ENCODE peak calls at places on chromosomes 16 and 17, in seven cellular contexts. One of them, this sample, is unnamed.
A peak's percentile ranks its signal among the peaks of the same experiment; 100 is the strongest.

GRCh38 chr16:86016201-86016965 is 117.4 kb downstream of the IRF8 start:
- DNase-seq in activated T-helper 1 cell treated with anti-CD3 and anti-CD28 coated beads, Interleukin-12 subunit alpha, Interleukin-12 subunit beta, Interleukin-2, Interleukin-4 antibody, amounts not matched to agents 30 ng/mL and 10 ng/mL and 1 ng/mL, durations not matched to agents 14 hours and 24 hours and 36 hours: peak; percentile 10
- DNase-seq in stimulated activated CD4-positive, alpha-beta T cell treated with anti-CD3 and anti-CD28 coated beads, Interleukin-2, amount 100 ng/mL, for 4 hours: peak; percentile 17
- DNase-seq in HEK293T: peak; percentile 73
- DNase-seq in bronchial epithelial cell: peak; percentile 54
- DNase-seq in effector memory CD4-positive, alpha-beta T cell: peak; percentile 6
- DNase-seq in hypothalamus: no peak
- DNase-seq in this sample: peak; percentile 41

GRCh38 chr16:56311208-56312027 is 113.9 kb downstream of the AMFR start:
- DNase-seq in hypothalamus: no peak
- DNase-seq in stimulated activated CD4-positive, alpha-beta T cell treated with anti-CD3 and anti-CD28 coated beads, Interleukin-2, amount 100 ng/mL, for 4 hours: no peak
- DNase-seq in effector memory CD4-positive, alpha-beta T cell: no peak
- DNase-seq in HEK293T: no peak
- DNase-seq in bronchial epithelial cell: no peak
- DNase-seq in activated T-helper 1 cell treated with anti-CD3 and anti-CD28 coated beads, Interleukin-12 subunit alpha, Interleukin-12 subunit beta, Interleukin-2, Interleukin-4 antibody, amounts not matched to agents 30 ng/mL and 10 ng/mL and 1 ng/mL, durations not matched to agents 14 hours and 24 hours and 36 hours: no peak
- DNase-seq in this sample: no peak

GRCh38 chr17:33052856-33053255 is 61.2 kb downstream of the SPACA3 start:
- DNase-seq in HEK293T: no peak
- DNase-seq in effector memory CD4-positive, alpha-beta T cell: no peak
- DNase-seq in stimulated activated CD4-positive, alpha-beta T cell treated with anti-CD3 and anti-CD28 coated beads, Interleukin-2, amount 100 ng/mL, for 4 hours: no peak
- DNase-seq in bronchial epithelial cell: peak; percentile 20
- DNase-seq in activated T-helper 1 cell treated with anti-CD3 and anti-CD28 coated beads, Interleukin-12 subunit alpha, Interleukin-12 subunit beta, Interleukin-2, Interleukin-4 antibody, amounts not matched to agents 30 ng/mL and 10 ng/mL and 1 ng/mL, durations not matched to agents 14 hours and 24 hours and 36 hours: no peak
- DNase-seq in hypothalamus: no peak
- DNase-seq in this sample: no peak

GRCh38 chr17:21190078-21190477 is 23.9 kb downstream of the TMEM11 start:
- DNase-seq in hypothalamus: no peak
- DNase-seq in HEK293T: no peak
- DNase-seq in stimulated activated CD4-positive, alpha-beta T cell treated with anti-CD3 and anti-CD28 coated beads, Interleukin-2, amount 100 ng/mL, for 4 hours: no peak
- DNase-seq in bronchial epithelial cell: no peak
- DNase-seq in effector memory CD4-positive, alpha-beta T cell: no peak
- DNase-seq in activated T-helper 1 cell treated with anti-CD3 and anti-CD28 coated beads, Interleukin-12 subunit alpha, Interleukin-12 subunit beta, Interleukin-2, Interleukin-4 antibody, amounts not matched to agents 30 ng/mL and 10 ng/mL and 1 ng/mL, durations not matched to agents 14 hours and 24 hours and 36 hours: no peak
- DNase-seq in this sample: no peak

GRCh38 chr16:3490911-3491629 is 4.2 kb downstream of the C16orf90 start:
- DNase-seq in bronchial epithelial cell: no peak
- DNase-seq in hypothalamus: no peak
- DNase-seq in HEK293T: no peak
- DNase-seq in activated T-helper 1 cell treated with anti-CD3 and anti-CD28 coated beads, Interleukin-12 subunit alpha, Interleukin-12 subunit beta, Interleukin-2, Interleukin-4 antibody, amounts not matched to agents 30 ng/mL and 10 ng/mL and 1 ng/mL, durations not matched to agents 14 hours and 24 hours and 36 hours: no peak
- DNase-seq in stimulated activated CD4-positive, alpha-beta T cell treated with anti-CD3 and anti-CD28 coated beads, Interleukin-2, amount 100 ng/mL, for 4 hours: no peak
- DNase-seq in effector memory CD4-positive, alpha-beta T cell: no peak
- DNase-seq in this sample: no peak

GRCh38 chr16:55760665-55761035 is 72.2 kb downstream of the CES1 start:
- DNase-seq in stimulated activated CD4-positive, alpha-beta T cell treated with anti-CD3 and anti-CD28 coated beads, Interleukin-2, amount 100 ng/mL, for 4 hours: no peak
- DNase-seq in effector memory CD4-positive, alpha-beta T cell: no peak
- DNase-seq in activated T-helper 1 cell treated with anti-CD3 and anti-CD28 coated beads, Interleukin-12 subunit alpha, Interleukin-12 subunit beta, Interleukin-2, Interleukin-4 antibody, amounts not matched to agents 30 ng/mL and 10 ng/mL and 1 ng/mL, durations not matched to agents 14 hours and 24 hours and 36 hours: no peak
- DNase-seq in hypothalamus: no peak
- DNase-seq in bronchial epithelial cell: no peak
- DNase-seq in HEK293T: no peak
- DNase-seq in this sample: no peak

GRCh38 chr16:89759742-89760366 is 38.5 kb downstream of the ZNF276 start:
- DNase-seq in hypothalamus: no peak
- DNase-seq in bronchial epithelial cell: no peak
- DNase-seq in activated T-helper 1 cell treated with anti-CD3 and anti-CD28 coated beads, Interleukin-12 subunit alpha, Interleukin-12 subunit beta, Interleukin-2, Interleukin-4 antibody, amounts not matched to agents 30 ng/mL and 10 ng/mL and 1 ng/mL, durations not matched to agents 14 hours and 24 hours and 36 hours: no peak
- DNase-seq in stimulated activated CD4-positive, alpha-beta T cell treated with anti-CD3 and anti-CD28 coated beads, Interleukin-2, amount 100 ng/mL, for 4 hours: no peak
- DNase-seq in HEK293T: no peak
- DNase-seq in effector memory CD4-positive, alpha-beta T cell: peak; percentile 31
- DNase-seq in this sample: no peak

GRCh38 chr16:49527621-49528020 is 154.0 kb downstream of the C16orf78 start:
- DNase-seq in bronchial epithelial cell: no peak
- DNase-seq in stimulated activated CD4-positive, alpha-beta T cell treated with anti-CD3 and anti-CD28 coated beads, Interleukin-2, amount 100 ng/mL, for 4 hours: no peak
- DNase-seq in HEK293T: no peak
- DNase-seq in effector memory CD4-positive, alpha-beta T cell: no peak
- DNase-seq in activated T-helper 1 cell treated with anti-CD3 and anti-CD28 coated beads, Interleukin-12 subunit alpha, Interleukin-12 subunit beta, Interleukin-2, Interleukin-4 antibody, amounts not matched to agents 30 ng/mL and 10 ng/mL and 1 ng/mL, durations not matched to agents 14 hours and 24 hours and 36 hours: no peak
- DNase-seq in hypothalamus: no peak
- DNase-seq in this sample: no peak

GRCh38 chr17:19447085-19447583 is 36.1 kb downstream of the RNF112 start:
- DNase-seq in activated T-helper 1 cell treated with anti-CD3 and anti-CD28 coated beads, Interleukin-12 subunit alpha, Interleukin-12 subunit beta, Interleukin-2, Interleukin-4 antibody, amounts not matched to agents 30 ng/mL and 10 ng/mL and 1 ng/mL, durations not matched to agents 14 hours and 24 hours and 36 hours: peak; percentile 50
- DNase-seq in bronchial epithelial cell: peak; percentile 60
- DNase-seq in HEK293T: peak; percentile 75
- DNase-seq in hypothalamus: peak; percentile 34
- DNase-seq in effector memory CD4-positive, alpha-beta T cell: peak; percentile 44
- DNase-seq in stimulated activated CD4-positive, alpha-beta T cell treated with anti-CD3 and anti-CD28 coated beads, Interleukin-2, amount 100 ng/mL, for 4 hours: peak; percentile 58
- DNase-seq in this sample: peak; percentile 39

GRCh38 chr17:83186751-83187421 is 107.5 kb downstream of the METRNL start:
- DNase-seq in stimulated activated CD4-positive, alpha-beta T cell treated with anti-CD3 and anti-CD28 coated beads, Interleukin-2, amount 100 ng/mL, for 4 hours: no peak
- DNase-seq in bronchial epithelial cell: no peak
- DNase-seq in activated T-helper 1 cell treated with anti-CD3 and anti-CD28 coated beads, Interleukin-12 subunit alpha, Interleukin-12 subunit beta, Interleukin-2, Interleukin-4 antibody, amounts not matched to agents 30 ng/mL and 10 ng/mL and 1 ng/mL, durations not matched to agents 14 hours and 24 hours and 36 hours: no peak
- DNase-seq in hypothalamus: no peak
- DNase-seq in effector memory CD4-positive, alpha-beta T cell: no peak
- DNase-seq in HEK293T: no peak
- DNase-seq in this sample: no peak

GRCh38 chr17:3732171-3732570 is 8.5 kb downstream of the HASPIN start:
- DNase-seq in activated T-helper 1 cell treated with anti-CD3 and anti-CD28 coated beads, Interleukin-12 subunit alpha, Interleukin-12 subunit beta, Interleukin-2, Interleukin-4 antibody, amounts not matched to agents 30 ng/mL and 10 ng/mL and 1 ng/mL, durations not matched to agents 14 hours and 24 hours and 36 hours: no peak
- DNase-seq in stimulated activated CD4-positive, alpha-beta T cell treated with anti-CD3 and anti-CD28 coated beads, Interleukin-2, amount 100 ng/mL, for 4 hours: no peak
- DNase-seq in effector memory CD4-positive, alpha-beta T cell: no peak
- DNase-seq in hypothalamus: no peak
- DNase-seq in bronchial epithelial cell: no peak
- DNase-seq in HEK293T: no peak
- DNase-seq in this sample: peak; percentile 23

GRCh38 chr16:87515475-87516330 is 22.9 kb upstream of the ZCCHC14 start:
- DNase-seq in HEK293T: no peak
- DNase-seq in bronchial epithelial cell: no peak
- DNase-seq in stimulated activated CD4-positive, alpha-beta T cell treated with anti-CD3 and anti-CD28 coated beads, Interleukin-2, amount 100 ng/mL, for 4 hours: no peak
- DNase-seq in effector memory CD4-positive, alpha-beta T cell: no peak
- DNase-seq in hypothalamus: no peak
- DNase-seq in activated T-helper 1 cell treated with anti-CD3 and anti-CD28 coated beads, Interleukin-12 subunit alpha, Interleukin-12 subunit beta, Interleukin-2, Interleukin-4 antibody, amounts not matched to agents 30 ng/mL and 10 ng/mL and 1 ng/mL, durations not matched to agents 14 hours and 24 hours and 36 hours: no peak
- DNase-seq in this sample: no peak

GRCh38 chr16:2190659-2191445 is 5.6 kb downstream of the CASKIN1 start:
- DNase-seq in hypothalamus: peak; percentile 15
- DNase-seq in activated T-helper 1 cell treated with anti-CD3 and anti-CD28 coated beads, Interleukin-12 subunit alpha, Interleukin-12 subunit beta, Interleukin-2, Interleukin-4 antibody, amounts not matched to agents 30 ng/mL and 10 ng/mL and 1 ng/mL, durations not matched to agents 14 hours and 24 hours and 36 hours: no peak
- DNase-seq in stimulated activated CD4-positive, alpha-beta T cell treated with anti-CD3 and anti-CD28 coated beads, Interleukin-2, amount 100 ng/mL, for 4 hours: no peak
- DNase-seq in effector memory CD4-positive, alpha-beta T cell: no peak
- DNase-seq in HEK293T: no peak
- DNase-seq in bronchial epithelial cell: no peak
- DNase-seq in this sample: no peak

GRCh38 chr17:44935116-44935515 is 12.5 kb downstream of the KIF18B start:
- DNase-seq in stimulated activated CD4-positive, alpha-beta T cell treated with anti-CD3 and anti-CD28 coated beads, Interleukin-2, amount 100 ng/mL, for 4 hours: no peak
- DNase-seq in bronchial epithelial cell: no peak
- DNase-seq in effector memory CD4-positive, alpha-beta T cell: no peak
- DNase-seq in hypothalamus: no peak
- DNase-seq in HEK293T: no peak
- DNase-seq in activated T-helper 1 cell treated with anti-CD3 and anti-CD28 coated beads, Interleukin-12 subunit alpha, Interleukin-12 subunit beta, Interleukin-2, Interleukin-4 antibody, amounts not matched to agents 30 ng/mL and 10 ng/mL and 1 ng/mL, durations not matched to agents 14 hours and 24 hours and 36 hours: no peak
- DNase-seq in this sample: no peak

GRCh38 chr17:47738178-47738577 is 5.1 kb downstream of the TBX21 start:
- DNase-seq in effector memory CD4-positive, alpha-beta T cell: no peak
- DNase-seq in bronchial epithelial cell: no peak
- DNase-seq in hypothalamus: no peak
- DNase-seq in stimulated activated CD4-positive, alpha-beta T cell treated with anti-CD3 and anti-CD28 coated beads, Interleukin-2, amount 100 ng/mL, for 4 hours: no peak
- DNase-seq in HEK293T: no peak
- DNase-seq in activated T-helper 1 cell treated with anti-CD3 and anti-CD28 coated beads, Interleukin-12 subunit alpha, Interleukin-12 subunit beta, Interleukin-2, Interleukin-4 antibody, amounts not matched to agents 30 ng/mL and 10 ng/mL and 1 ng/mL, durations not matched to agents 14 hours and 24 hours and 36 hours: no peak
- DNase-seq in this sample: no peak

GRCh38 chr16:89013692-89014455 is 36.9 kb upstream of the CBFA2T3 start:
- DNase-seq in stimulated activated CD4-positive, alpha-beta T cell treated with anti-CD3 and anti-CD28 coated beads, Interleukin-2, amount 100 ng/mL, for 4 hours: no peak
- DNase-seq in activated T-helper 1 cell treated with anti-CD3 and anti-CD28 coated beads, Interleukin-12 subunit alpha, Interleukin-12 subunit beta, Interleukin-2, Interleukin-4 antibody, amounts not matched to agents 30 ng/mL and 10 ng/mL and 1 ng/mL, durations not matched to agents 14 hours and 24 hours and 36 hours: no peak
- DNase-seq in HEK293T: no peak
- DNase-seq in effector memory CD4-positive, alpha-beta T cell: no peak
- DNase-seq in hypothalamus: no peak
- DNase-seq in bronchial epithelial cell: no peak
- DNase-seq in this sample: no peak

GRCh38 chr17:74012465-74012864 is 191.0 kb upstream of the RPL38 start:
- DNase-seq in HEK293T: no peak
- DNase-seq in activated T-helper 1 cell treated with anti-CD3 and anti-CD28 coated beads, Interleukin-12 subunit alpha, Interleukin-12 subunit beta, Interleukin-2, Interleukin-4 antibody, amounts not matched to agents 30 ng/mL and 10 ng/mL and 1 ng/mL, durations not matched to agents 14 hours and 24 hours and 36 hours: peak; percentile 11
- DNase-seq in bronchial epithelial cell: no peak
- DNase-seq in stimulated activated CD4-positive, alpha-beta T cell treated with anti-CD3 and anti-CD28 coated beads, Interleukin-2, amount 100 ng/mL, for 4 hours: no peak
- DNase-seq in hypothalamus: no peak
- DNase-seq in effector memory CD4-positive, alpha-beta T cell: no peak
- DNase-seq in this sample: no peak

GRCh38 chr17:34781071-34781470 is 180.2 kb downstream of the CCT6B start:
- DNase-seq in effector memory CD4-positive, alpha-beta T cell: no peak
- DNase-seq in HEK293T: no peak
- DNase-seq in activated T-helper 1 cell treated with anti-CD3 and anti-CD28 coated beads, Interleukin-12 subunit alpha, Interleukin-12 subunit beta, Interleukin-2, Interleukin-4 antibody, amounts not matched to agents 30 ng/mL and 10 ng/mL and 1 ng/mL, durations not matched to agents 14 hours and 24 hours and 36 hours: no peak
- DNase-seq in stimulated activated CD4-positive, alpha-beta T cell treated with anti-CD3 and anti-CD28 coated beads, Interleukin-2, amount 100 ng/mL, for 4 hours: no peak
- DNase-seq in bronchial epithelial cell: no peak
- DNase-seq in hypothalamus: no peak
- DNase-seq in this sample: no peak

GRCh38 chr16:87661561-87661960 is 59.3 kb downstream of the JPH3 start:
- DNase-seq in effector memory CD4-positive, alpha-beta T cell: no peak
- DNase-seq in HEK293T: peak; percentile 42
- DNase-seq in bronchial epithelial cell: peak; percentile 15
- DNase-seq in hypothalamus: no peak
- DNase-seq in activated T-helper 1 cell treated with anti-CD3 and anti-CD28 coated beads, Interleukin-12 subunit alpha, Interleukin-12 subunit beta, Interleukin-2, Interleukin-4 antibody, amounts not matched to agents 30 ng/mL and 10 ng/mL and 1 ng/mL, durations not matched to agents 14 hours and 24 hours and 36 hours: peak; percentile 17
- DNase-seq in stimulated activated CD4-positive, alpha-beta T cell treated with anti-CD3 and anti-CD28 coated beads, Interleukin-2, amount 100 ng/mL, for 4 hours: no peak
- DNase-seq in this sample: peak; percentile 36

GRCh38 chr17:13398091-13398490 is 203.6 kb downstream of the HS3ST3A1 start:
- DNase-seq in effector memory CD4-positive, alpha-beta T cell: no peak
- DNase-seq in activated T-helper 1 cell treated with anti-CD3 and anti-CD28 coated beads, Interleukin-12 subunit alpha, Interleukin-12 subunit beta, Interleukin-2, Interleukin-4 antibody, amounts not matched to agents 30 ng/mL and 10 ng/mL and 1 ng/mL, durations not matched to agents 14 hours and 24 hours and 36 hours: no peak
- DNase-seq in hypothalamus: no peak
- DNase-seq in HEK293T: no peak
- DNase-seq in bronchial epithelial cell: no peak
- DNase-seq in stimulated activated CD4-positive, alpha-beta T cell treated with anti-CD3 and anti-CD28 coated beads, Interleukin-2, amount 100 ng/mL, for 4 hours: no peak
- DNase-seq in this sample: no peak

GRCh38 chr16:66881014-66881417 is 701 bp downstream of the PDP2 start:
- DNase-seq in effector memory CD4-positive, alpha-beta T cell: no peak
- DNase-seq in hypothalamus: no peak
- DNase-seq in activated T-helper 1 cell treated with anti-CD3 and anti-CD28 coated beads, Interleukin-12 subunit alpha, Interleukin-12 subunit beta, Interleukin-2, Interleukin-4 antibody, amounts not matched to agents 30 ng/mL and 10 ng/mL and 1 ng/mL, durations not matched to agents 14 hours and 24 hours and 36 hours: no peak
- DNase-seq in stimulated activated CD4-positive, alpha-beta T cell treated with anti-CD3 and anti-CD28 coated beads, Interleukin-2, amount 100 ng/mL, for 4 hours: no peak
- DNase-seq in HEK293T: no peak
- DNase-seq in bronchial epithelial cell: no peak
- DNase-seq in this sample: no peak

GRCh38 chr16:62363451-62363850 is 327.2 kb upstream of the CDH8 start:
- DNase-seq in activated T-helper 1 cell treated with anti-CD3 and anti-CD28 coated beads, Interleukin-12 subunit alpha, Interleukin-12 subunit beta, Interleukin-2, Interleukin-4 antibody, amounts not matched to agents 30 ng/mL and 10 ng/mL and 1 ng/mL, durations not matched to agents 14 hours and 24 hours and 36 hours: no peak
- DNase-seq in hypothalamus: no peak
- DNase-seq in stimulated activated CD4-positive, alpha-beta T cell treated with anti-CD3 and anti-CD28 coated beads, Interleukin-2, amount 100 ng/mL, for 4 hours: no peak
- DNase-seq in bronchial epithelial cell: no peak
- DNase-seq in HEK293T: peak; percentile 3
- DNase-seq in effector memory CD4-positive, alpha-beta T cell: no peak
- DNase-seq in this sample: no peak

GRCh38 chr16:88870608-88871348 is 4.3 kb upstream of the PABPN1L start:
- DNase-seq in HEK293T: no peak
- DNase-seq in hypothalamus: no peak
- DNase-seq in stimulated activated CD4-positive, alpha-beta T cell treated with anti-CD3 and anti-CD28 coated beads, Interleukin-2, amount 100 ng/mL, for 4 hours: no peak
- DNase-seq in effector memory CD4-positive, alpha-beta T cell: no peak
- DNase-seq in bronchial epithelial cell: no peak
- DNase-seq in activated T-helper 1 cell treated with anti-CD3 and anti-CD28 coated beads, Interleukin-12 subunit alpha, Interleukin-12 subunit beta, Interleukin-2, Interleukin-4 antibody, amounts not matched to agents 30 ng/mL and 10 ng/mL and 1 ng/mL, durations not matched to agents 14 hours and 24 hours and 36 hours: no peak
- DNase-seq in this sample: peak; percentile 28

GRCh38 chr17:48504953-48505352 is 25.9 kb downstream of the HOXB1 start:
- DNase-seq in HEK293T: no peak
- DNase-seq in bronchial epithelial cell: no peak
- DNase-seq in stimulated activated CD4-positive, alpha-beta T cell treated with anti-CD3 and anti-CD28 coated beads, Interleukin-2, amount 100 ng/mL, for 4 hours: no peak
- DNase-seq in hypothalamus: no peak
- DNase-seq in activated T-helper 1 cell treated with anti-CD3 and anti-CD28 coated beads, Interleukin-12 subunit alpha, Interleukin-12 subunit beta, Interleukin-2, Interleukin-4 antibody, amounts not matched to agents 30 ng/mL and 10 ng/mL and 1 ng/mL, durations not matched to agents 14 hours and 24 hours and 36 hours: no peak
- DNase-seq in effector memory CD4-positive, alpha-beta T cell: no peak
- DNase-seq in this sample: no peak

GRCh38 chr16:89052824-89053724 is 40.6 kb upstream of the ACSF3 start:
- DNase-seq in hypothalamus: no peak
- DNase-seq in HEK293T: no peak
- DNase-seq in bronchial epithelial cell: no peak
- DNase-seq in stimulated activated CD4-positive, alpha-beta T cell treated with anti-CD3 and anti-CD28 coated beads, Interleukin-2, amount 100 ng/mL, for 4 hours: no peak
- DNase-seq in effector memory CD4-positive, alpha-beta T cell: no peak
- DNase-seq in activated T-helper 1 cell treated with anti-CD3 and anti-CD28 coated beads, Interleukin-12 subunit alpha, Interleukin-12 subunit beta, Interleukin-2, Interleukin-4 antibody, amounts not matched to agents 30 ng/mL and 10 ng/mL and 1 ng/mL, durations not matched to agents 14 hours and 24 hours and 36 hours: no peak
- DNase-seq in this sample: no peak

GRCh38 chr17:74776990-74777389 is 845 bp upstream of the NAT9 start:
- DNase-seq in activated T-helper 1 cell treated with anti-CD3 and anti-CD28 coated beads, Interleukin-12 subunit alpha, Interleukin-12 subunit beta, Interleukin-2, Interleukin-4 antibody, amounts not matched to agents 30 ng/mL and 10 ng/mL and 1 ng/mL, durations not matched to agents 14 hours and 24 hours and 36 hours: no peak
- DNase-seq in stimulated activated CD4-positive, alpha-beta T cell treated with anti-CD3 and anti-CD28 coated beads, Interleukin-2, amount 100 ng/mL, for 4 hours: no peak
- DNase-seq in effector memory CD4-positive, alpha-beta T cell: no peak
- DNase-seq in hypothalamus: no peak
- DNase-seq in HEK293T: no peak
- DNase-seq in bronchial epithelial cell: no peak
- DNase-seq in this sample: no peak

GRCh38 chr17:76700290-76700626 is 10.5 kb downstream of the MXRA7 start:
- DNase-seq in bronchial epithelial cell: peak; percentile 72
- DNase-seq in activated T-helper 1 cell treated with anti-CD3 and anti-CD28 coated beads, Interleukin-12 subunit alpha, Interleukin-12 subunit beta, Interleukin-2, Interleukin-4 antibody, amounts not matched to agents 30 ng/mL and 10 ng/mL and 1 ng/mL, durations not matched to agents 14 hours and 24 hours and 36 hours: no peak
- DNase-seq in stimulated activated CD4-positive, alpha-beta T cell treated with anti-CD3 and anti-CD28 coated beads, Interleukin-2, amount 100 ng/mL, for 4 hours: no peak
- DNase-seq in effector memory CD4-positive, alpha-beta T cell: no peak
- DNase-seq in hypothalamus: no peak
- DNase-seq in HEK293T: no peak
- DNase-seq in this sample: no peak

GRCh38 chr16:88014954-88015805 is 63.9 kb downstream of the BANP start:
- DNase-seq in HEK293T: no peak
- DNase-seq in effector memory CD4-positive, alpha-beta T cell: no peak
- DNase-seq in hypothalamus: no peak
- DNase-seq in bronchial epithelial cell: no peak
- DNase-seq in stimulated activated CD4-positive, alpha-beta T cell treated with anti-CD3 and anti-CD28 coated beads, Interleukin-2, amount 100 ng/mL, for 4 hours: no peak
- DNase-seq in activated T-helper 1 cell treated with anti-CD3 and anti-CD28 coated beads, Interleukin-12 subunit alpha, Interleukin-12 subunit beta, Interleukin-2, Interleukin-4 antibody, amounts not matched to agents 30 ng/mL and 10 ng/mL and 1 ng/mL, durations not matched to agents 14 hours and 24 hours and 36 hours: no peak
- DNase-seq in this sample: no peak

GRCh38 chr17:7589204-7589868 is 558 bp downstream of the SOX15 start:
- DNase-seq in HEK293T: no peak
- DNase-seq in stimulated activated CD4-positive, alpha-beta T cell treated with anti-CD3 and anti-CD28 coated beads, Interleukin-2, amount 100 ng/mL, for 4 hours: peak; percentile 46
- DNase-seq in activated T-helper 1 cell treated with anti-CD3 and anti-CD28 coated beads, Interleukin-12 subunit alpha, Interleukin-12 subunit beta, Interleukin-2, Interleukin-4 antibody, amounts not matched to agents 30 ng/mL and 10 ng/mL and 1 ng/mL, durations not matched to agents 14 hours and 24 hours and 36 hours: peak; percentile 52
- DNase-seq in hypothalamus: peak; percentile 61
- DNase-seq in bronchial epithelial cell: peak; percentile 80
- DNase-seq in effector memory CD4-positive, alpha-beta T cell: peak; percentile 25
- DNase-seq in this sample: peak; percentile 48

GRCh38 chr16:82093901-82094300 is 58.8 kb downstream of the HSD17B2 start:
- DNase-seq in effector memory CD4-positive, alpha-beta T cell: no peak
- DNase-seq in stimulated activated CD4-positive, alpha-beta T cell treated with anti-CD3 and anti-CD28 coated beads, Interleukin-2, amount 100 ng/mL, for 4 hours: no peak
- DNase-seq in activated T-helper 1 cell treated with anti-CD3 and anti-CD28 coated beads, Interleukin-12 subunit alpha, Interleukin-12 subunit beta, Interleukin-2, Interleukin-4 antibody, amounts not matched to agents 30 ng/mL and 10 ng/mL and 1 ng/mL, durations not matched to agents 14 hours and 24 hours and 36 hours: no peak
- DNase-seq in bronchial epithelial cell: peak; percentile 86
- DNase-seq in hypothalamus: no peak
- DNase-seq in HEK293T: no peak
- DNase-seq in this sample: no peak

GRCh38 chr16:85125570-85126382 is 13.5 kb upstream of the CIBAR2 start:
- DNase-seq in stimulated activated CD4-positive, alpha-beta T cell treated with anti-CD3 and anti-CD28 coated beads, Interleukin-2, amount 100 ng/mL, for 4 hours: no peak
- DNase-seq in hypothalamus: no peak
- DNase-seq in HEK293T: no peak
- DNase-seq in activated T-helper 1 cell treated with anti-CD3 and anti-CD28 coated beads, Interleukin-12 subunit alpha, Interleukin-12 subunit beta, Interleukin-2, Interleukin-4 antibody, amounts not matched to agents 30 ng/mL and 10 ng/mL and 1 ng/mL, durations not matched to agents 14 hours and 24 hours and 36 hours: no peak
- DNase-seq in effector memory CD4-positive, alpha-beta T cell: no peak
- DNase-seq in bronchial epithelial cell: no peak
- DNase-seq in this sample: no peak

GRCh38 chr16:1335996-1336395 is 2.6 kb downstream of the BAIAP3 start:
- DNase-seq in hypothalamus: no peak
- DNase-seq in bronchial epithelial cell: no peak
- DNase-seq in activated T-helper 1 cell treated with anti-CD3 and anti-CD28 coated beads, Interleukin-12 subunit alpha, Interleukin-12 subunit beta, Interleukin-2, Interleukin-4 antibody, amounts not matched to agents 30 ng/mL and 10 ng/mL and 1 ng/mL, durations not matched to agents 14 hours and 24 hours and 36 hours: no peak
- DNase-seq in HEK293T: no peak
- DNase-seq in effector memory CD4-positive, alpha-beta T cell: no peak
- DNase-seq in stimulated activated CD4-positive, alpha-beta T cell treated with anti-CD3 and anti-CD28 coated beads, Interleukin-2, amount 100 ng/mL, for 4 hours: no peak
- DNase-seq in this sample: no peak

GRCh38 chr17:35889818-35890773 is 9.9 kb upstream of the CCL5 start:
- DNase-seq in stimulated activated CD4-positive, alpha-beta T cell treated with anti-CD3 and anti-CD28 coated beads, Interleukin-2, amount 100 ng/mL, for 4 hours: no peak
- DNase-seq in effector memory CD4-positive, alpha-beta T cell: no peak
- DNase-seq in HEK293T: no peak
- DNase-seq in activated T-helper 1 cell treated with anti-CD3 and anti-CD28 coated beads, Interleukin-12 subunit alpha, Interleukin-12 subunit beta, Interleukin-2, Interleukin-4 antibody, amounts not matched to agents 30 ng/mL and 10 ng/mL and 1 ng/mL, durations not matched to agents 14 hours and 24 hours and 36 hours: no peak
- DNase-seq in hypothalamus: no peak
- DNase-seq in bronchial epithelial cell: peak; percentile 18
- DNase-seq in this sample: no peak

GRCh38 chr16:65414284-65414984 is 292.6 kb upstream of the CDH11 start:
- DNase-seq in bronchial epithelial cell: peak; percentile 91
- DNase-seq in stimulated activated CD4-positive, alpha-beta T cell treated with anti-CD3 and anti-CD28 coated beads, Interleukin-2, amount 100 ng/mL, for 4 hours: no peak
- DNase-seq in effector memory CD4-positive, alpha-beta T cell: no peak
- DNase-seq in hypothalamus: no peak
- DNase-seq in activated T-helper 1 cell treated with anti-CD3 and anti-CD28 coated beads, Interleukin-12 subunit alpha, Interleukin-12 subunit beta, Interleukin-2, Interleukin-4 antibody, amounts not matched to agents 30 ng/mL and 10 ng/mL and 1 ng/mL, durations not matched to agents 14 hours and 24 hours and 36 hours: no peak
- DNase-seq in HEK293T: no peak
- DNase-seq in this sample: peak; percentile 11

GRCh38 chr16:51870460-51870859 is 676.5 kb downstream of the TOX3 start:
- DNase-seq in hypothalamus: no peak
- DNase-seq in effector memory CD4-positive, alpha-beta T cell: no peak
- DNase-seq in bronchial epithelial cell: no peak
- DNase-seq in activated T-helper 1 cell treated with anti-CD3 and anti-CD28 coated beads, Interleukin-12 subunit alpha, Interleukin-12 subunit beta, Interleukin-2, Interleukin-4 antibody, amounts not matched to agents 30 ng/mL and 10 ng/mL and 1 ng/mL, durations not matched to agents 14 hours and 24 hours and 36 hours: no peak
- DNase-seq in HEK293T: no peak
- DNase-seq in stimulated activated CD4-positive, alpha-beta T cell treated with anti-CD3 and anti-CD28 coated beads, Interleukin-2, amount 100 ng/mL, for 4 hours: no peak
- DNase-seq in this sample: no peak

This sample was measured in stimulated activated naive B cell treated with anti-CD40 and anti-IgM and Interleukin-4, amounts not matched to agents 10 μg/mL and 1 μg/mL and 100 μg/mL, for 72 hours.